ENCODE peak calls at places on chromosomes 11 and 22, in four cellular contexts. X is PC-3, O is neuronal stem cell, N is H9. R is an unnamed sample.
A peak's percentile ranks its signal among the peaks of the same experiment; 100 is the strongest.

GRCh38 chr11:4194889-4195288 is 100.3 kb downstream of the RRM1 start:
- DNase-seq in X (no peak), O (no peak), N (no peak), R (no peak)

GRCh38 chr11:17905477-17905876 is 107.4 kb downstream of the SERGEF start:
- DNase-seq in X (no peak), O (no peak), N (no peak), R (no peak)

GRCh38 chr11:21615871-21616270 is 577.0 kb upstream of the ANO5 start:
- DNase-seq in X (no peak), O (no peak), N (no peak), R (no peak)

GRCh38 chr22:41598081-41598480 is 8.4 kb upstream of the PMM1 start:
- DNase-seq in X (peak; percentile 40), O (no peak), N (no peak), R (no peak)

GRCh38 chr22:31102441-31103081 is 4.8 kb downstream of the SELENOM start:
- DNase-seq in X (peak; percentile 23), O (no peak), N (no peak), R (no peak)

GRCh38 chr11:8087756-8088155 is 6.7 kb downstream of the TUB start:
- DNase-seq in X (no peak), O (no peak), N (no peak), R (no peak)

GRCh38 chr11:1076061-1076665 is 1.5 kb downstream of the MUC2 start:
- DNase-seq in X (no peak), O (no peak), N (no peak), R (no peak)

GRCh38 chr22:44276041-44276440 is 36.7 kb downstream of the SHISAL1 start:
- DNase-seq in X (no peak), O (no peak), N (no peak), R (no peak)

GRCh38 chr11:130725417-130726233 is 190.7 kb downstream of the SNX19 start:
- DNase-seq in X (peak; percentile 33), O (no peak), N (no peak), R (no peak)

GRCh38 chr11:68040121-68040956 is 1.5 kb downstream of the TCIRG1 start:
- DNase-seq in X (peak; percentile 73), O (no peak), N (peak; percentile 76), R (peak; percentile 77)

GRCh38 chr11:131234146-131234680 is 136.2 kb upstream of the NTM start:
- DNase-seq in X (no peak), O (no peak), N (no peak), R (no peak)

GRCh38 chr11:26834601-26835000 is 112.7 kb upstream of the SLC5A12 start:
- DNase-seq in X (no peak), O (no peak), N (no peak), R (no peak)

GRCh38 chr11:13963169-13963948 is 836 bp downstream of the SPON1 start:
- DNase-seq in X (no peak), O (no peak), N (peak; percentile 49), R (no peak)

GRCh38 chr11:66847461-66848232 is 4.4 kb downstream of the RCE1 start:
- DNase-seq in X (no peak), O (no peak), N (no peak), R (no peak)

GRCh38 chr11:75592699-75593098 is 30.6 kb downstream of the SERPINH1 start:
- DNase-seq in X (no peak), O (no peak), N (no peak), R (no peak)

GRCh38 chr11:118448294-118448693 is 12.0 kb downstream of the KMT2A start:
- DNase-seq in X (peak; percentile 3), O (no peak), N (no peak), R (no peak)

GRCh38 chr11:7677071-7677470 is 3.8 kb upstream of the CYB5R2 start:
- DNase-seq in X (peak; percentile 87), O (no peak), N (no peak), R (no peak)

GRCh38 chr22:26481694-26482093 is 1.9 kb downstream of the HPS4 start:
- DNase-seq in X (no peak), O (no peak), N (no peak), R (no peak)
- H3K4me2 ChIP-seq in X (no peak overlapping the region), O (no peak overlapping the region), N (no peak overlapping the region), R (peak overlapping the region; percentile 90)

DNA sequence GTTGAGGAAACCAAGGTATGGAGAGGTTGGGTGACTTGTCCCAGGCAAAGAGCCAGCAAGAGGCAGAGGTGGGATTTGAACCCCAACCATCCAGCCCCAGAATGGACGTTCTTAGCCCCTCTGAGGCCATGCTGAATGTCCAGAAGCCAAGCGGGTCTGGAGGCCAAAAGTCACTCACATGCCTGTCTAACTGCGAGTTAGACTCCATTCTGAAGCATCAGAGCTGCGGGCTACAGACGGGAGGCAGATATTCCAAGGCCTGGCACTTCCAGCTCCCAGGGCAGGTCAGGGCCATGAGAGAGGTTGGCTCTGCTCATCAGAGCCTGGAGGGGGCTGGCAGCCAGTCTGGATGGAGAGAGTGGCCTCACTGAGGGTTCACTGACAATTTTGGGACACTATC is 616.5 kb downstream of the BRD1 start:
- DNase-seq in X (no peak), O (no peak), N (peak; percentile 3), R (no peak)
- H3K9me3 ChIP-seq in X (no peaks in the 10 kb centered on the region), O (no peaks in the 10 kb centered on the region), N (no peaks in the 10 kb centered on the region), R (no peaks in the 10 kb centered on the region)

GRCh38 chr22:21022955-21023614 is 8.1 kb downstream of the P2RX6 start:
- DNase-seq in X (no peak), O (no peak), N (no peak), R (no peak)

GRCh38 chr22:21025763-21026755 is 6.3 kb downstream of the SLC7A4 start:
- DNase-seq in X (no peak), O (no peak), N (no peak), R (no peak)

GRCh38 chr22:21022507-21022906 is 7.5 kb downstream of the P2RX6 start:
- DNase-seq in X (no peak), O (no peak), N (no peak), R (no peak)

GRCh38 chr22:21026783-21027692 is 5.3 kb downstream of the SLC7A4 start:
- DNase-seq in X (no peak), O (no peak), N (no peak), R (no peak)

DNA sequence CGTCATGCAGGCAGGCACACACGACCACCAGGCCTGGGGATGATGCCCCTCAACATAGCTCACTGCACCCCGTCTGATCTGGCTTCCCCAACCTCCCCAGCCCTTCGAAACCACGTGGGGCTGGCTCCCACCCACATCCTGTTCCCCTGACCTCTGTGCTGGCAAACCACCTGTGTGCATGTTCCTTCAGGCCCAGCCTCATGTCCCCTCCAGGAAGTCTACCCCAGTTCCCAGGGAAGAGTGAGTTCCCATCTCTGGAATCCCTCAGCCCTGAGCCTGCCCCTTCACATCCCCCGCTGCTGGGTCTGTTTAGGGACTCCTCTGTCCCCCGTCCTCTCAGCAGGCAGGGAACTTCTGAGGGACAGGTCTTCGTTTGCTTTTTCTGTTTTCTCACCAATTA is 7.1 kb downstream of the SLC7A4 start:
- DNase-seq in X (no peak), O (no peak), N (no peak), R (peak; percentile 55)
- H3K9ac ChIP-seq in X (no peak overlapping the region), O (no peak overlapping the region), N (no peak overlapping the region), R (no peak overlapping the region)

GRCh38 chr11:110774138-110775014 is 62.1 kb upstream of the ARHGAP20 start:
- DNase-seq in X (no peak), O (no peak), N (no peak), R (no peak)
- H3K4me2 ChIP-seq in X (no peak overlapping the region), O (no peak overlapping the region), N (no peak overlapping the region), R (no peak overlapping the region)

DNA sequence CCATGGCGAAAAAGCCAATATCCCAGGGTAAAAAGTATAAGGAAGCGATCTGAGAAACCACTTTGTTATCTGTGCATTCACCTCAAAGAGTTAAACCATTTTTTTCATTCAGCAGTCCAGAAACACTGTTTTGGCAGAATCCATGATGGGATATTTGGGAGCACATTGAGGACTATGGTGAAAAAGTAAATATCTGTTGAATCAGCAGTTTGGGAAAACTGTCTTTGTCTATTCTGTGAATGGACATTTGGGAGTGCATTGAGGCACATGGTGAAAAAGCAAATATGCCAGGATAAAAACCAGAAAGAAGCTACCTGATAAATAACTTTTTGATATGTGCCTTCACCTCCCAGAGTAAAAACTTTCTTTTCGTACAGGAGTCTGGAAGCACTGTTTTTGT is 187.4 kb downstream of the OR4A47 start:
- DNase-seq in X (no peak), O (no peak), N (no peak), R (no peak)
- H3K9me3 ChIP-seq in X (peaks cover 11% of the 10 kb centered on the region), O (no peaks in the 10 kb centered on the region), N (peaks cover 55% of the 10 kb centered on the region), R (peaks cover 10% of the 10 kb centered on the region)

DNA sequence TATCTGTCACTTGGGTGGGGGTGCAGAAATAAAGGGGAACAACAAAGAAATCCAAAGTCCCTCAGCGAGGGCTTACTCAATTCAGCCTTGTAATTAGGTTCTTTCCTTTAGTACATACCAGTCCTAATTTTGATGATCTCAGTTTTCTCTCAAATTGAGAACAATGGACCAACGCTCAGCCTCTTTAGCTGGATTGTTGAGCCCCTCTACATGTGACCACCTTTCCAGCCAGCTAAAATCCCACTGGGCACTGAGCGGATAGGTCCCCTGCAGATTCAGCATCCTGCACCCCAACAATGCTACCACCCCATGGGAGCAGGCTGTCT is 11.4 kb downstream of the TMEM184B start:
- DNase-seq in X (no peak), O (no peak), N (no peak), R (no peak)
- H3K9ac ChIP-seq in X (no peak overlapping the region), O (no peak overlapping the region), N (no peak overlapping the region), R (no peak overlapping the region)